ENCODE peak calls at places on chromosomes 6 and 20, in six cellular contexts. I is neuronal stem cell, J is thyroid gland, A is uterus, S is cardiac muscle cell, B is ascending aorta. P is an unnamed sample.

GRCh38 chr6:452301-453067 is 60.9 kb downstream of the IRF4 start:
- DNase-seq in I (no peak), J (no peak), A (no peak), S (no peak), B (no peak), P (no peak)

GRCh38 chr6:143457563-143458359 is 7.2 kb downstream of the PEX3 start:
- DNase-seq in I (no peak), J (no peak), A (no peak), S (peak), B (no peak), P (no peak)

GRCh38 chr20:23832775-23833508 is 6.4 kb upstream of the CST2 start:
- DNase-seq in I (no peak), J (no peak), A (no peak), S (no peak), B (no peak), P (no peak)

GRCh38 chr20:50357783-50358161 is 152.4 kb upstream of the PTPN1 start:
- DNase-seq in I (no peak), J (no peak), A (no peak), S (no peak), B (no peak), P (no peak)

GRCh38 chr20:46406986-46407670 is 713 bp upstream of the ELMO2 start:
- DNase-seq in I (no peak), J (peak), A (peak), S (peak), B (peak), P (peak)

GRCh38 chr6:12484519-12484918 is 194.4 kb downstream of the EDN1 start:
- DNase-seq in I (no peak), J (no peak), A (no peak), S (no peak), B (no peak), P (no peak)

GRCh38 chr6:13488896-13489237 is 1.5 kb upstream of the GFOD1 start:
- DNase-seq in I (no peak), J (peak), A (no peak), S (no peak), B (no peak), P (no peak)

GRCh38 chr6:117483645-117484016 is 1.2 kb downstream of the DCBLD1 start:
- DNase-seq in I (no peak), J (no peak), A (no peak), S (peak), B (no peak), P (no peak)

GRCh38 chr6:17700421-17701416 is 6.0 kb downstream of the NUP153 start:
- DNase-seq in I (no peak), J (no peak), A (no peak), S (no peak), B (no peak), P (no peak)

GRCh38 chr6:107712523-107713213 is 111.4 kb downstream of the SCML4 start:
- DNase-seq in I (no peak), J (no peak), A (no peak), S (peak), B (no peak), P (no peak)
- H3K4me3 ChIP-seq in I (no peak), J (no peak), A (peak), S (no peak), B (peak), P (peak)

DNA sequence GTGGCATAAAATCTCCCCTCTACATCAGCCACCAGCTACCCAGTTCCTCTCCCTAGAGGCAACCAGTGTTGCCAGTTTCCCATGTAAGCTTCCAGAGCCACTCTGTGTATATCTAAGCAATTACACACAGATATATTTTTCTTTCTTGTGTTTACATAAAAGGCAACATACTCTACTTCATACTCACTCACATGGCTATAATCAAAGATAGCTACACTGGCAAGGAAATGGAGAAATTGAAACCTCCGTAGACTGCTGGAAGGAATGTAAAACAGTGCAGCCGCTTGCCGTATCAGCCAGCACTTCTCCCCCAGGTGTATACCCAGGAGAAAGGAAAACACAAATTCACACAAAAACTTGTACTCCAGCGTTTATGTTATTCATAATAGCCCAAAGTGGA is 38.5 kb upstream of the NELFCD start:
- DNase-seq in I (no peak), J (no peak), A (no peak), S (no peak), B (no peak), P (no peak)
- H3K27ac ChIP-seq in I (no peak), J (no peak), A (no peak), S (no peak), B (no peak), P (no peak)

GRCh38 chr20:41038878-41039404 is 10.3 kb downstream of the TOP1 start:
- DNase-seq in I (no peak), J (no peak), A (no peak), S (no peak), B (no peak), P (no peak)
- H3K4me3 ChIP-seq in I (no peak), J (no peak), A (no peak), S (no peak), B (no peak), P (no peak)

DNA sequence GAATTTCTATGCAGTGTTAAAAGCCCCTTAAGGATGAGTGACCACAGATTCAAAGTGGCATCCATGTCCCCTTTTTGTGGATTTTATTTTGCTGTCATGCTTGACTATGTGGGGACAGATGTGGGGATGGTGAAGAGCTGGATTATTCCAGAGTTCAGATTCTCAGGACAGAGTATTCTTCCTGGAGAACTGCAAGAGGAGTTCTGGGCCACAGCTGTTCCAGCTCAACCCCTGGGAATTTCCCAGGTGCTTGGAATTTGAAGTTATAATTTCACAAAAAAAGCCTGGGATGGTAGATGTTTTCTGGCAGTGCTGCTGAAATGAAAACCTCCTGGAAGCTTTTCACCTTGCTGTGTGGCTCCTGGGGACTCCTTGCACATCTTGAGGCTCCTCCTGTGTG is 671.8 kb upstream of the MARCKS start:
- DNase-seq in I (no peak), J (no peak), A (no peak), S (peak), B (no peak), P (no peak)
- H3K27ac ChIP-seq in I (no peak), J (no peak), A (no peak), S (no peak), B (no peak), P (no peak)

GRCh38 chr6:37513155-37513554 is 13.5 kb upstream of the CCDC167 start:
- DNase-seq in I (no peak), J (no peak), A (no peak), S (no peak), B (no peak), P (no peak)

GRCh38 chr6:37514377-37514776 is 14.7 kb upstream of the CCDC167 start:
- DNase-seq in I (no peak), J (no peak), A (no peak), S (no peak), B (no peak), P (no peak)

GRCh38 chr6:37513576-37513975 is 13.9 kb upstream of the CCDC167 start:
- DNase-seq in I (no peak), J (no peak), A (no peak), S (no peak), B (no peak), P (no peak)

GRCh38 chr6:37512400-37512958 is 12.8 kb upstream of the CCDC167 start:
- DNase-seq in I (no peak), J (no peak), A (no peak), S (no peak), B (no peak), P (no peak)

GRCh38 chr6:37511910-37512399 is 12.3 kb upstream of the CCDC167 start:
- DNase-seq in I (no peak), J (no peak), A (no peak), S (no peak), B (no peak), P (no peak)
- H3K4me3 ChIP-seq in I (no peak), J (no peak), A (no peak), S (no peak), B (no peak), P (no peak)

GRCh38 chr20:17797579-17797978 is 97.8 kb downstream of the BANF2 start:
- DNase-seq in I (no peak), J (no peak), A (no peak), S (no peak), B (no peak), P (no peak)

GRCh38 chr20:17798601-17799000 is 98.8 kb downstream of the BANF2 start:
- DNase-seq in I (no peak), J (peak), A (no peak), S (no peak), B (no peak), P (no peak)

GRCh38 chr20:17796096-17796563 is 96.4 kb downstream of the BANF2 start:
- DNase-seq in I (no peak), J (peak), A (peak), S (peak), B (peak), P (peak)

GRCh38 chr20:17795449-17796095 is 95.8 kb downstream of the BANF2 start:
- DNase-seq in I (no peak), J (no peak), A (no peak), S (peak), B (no peak), P (no peak)

DNA sequence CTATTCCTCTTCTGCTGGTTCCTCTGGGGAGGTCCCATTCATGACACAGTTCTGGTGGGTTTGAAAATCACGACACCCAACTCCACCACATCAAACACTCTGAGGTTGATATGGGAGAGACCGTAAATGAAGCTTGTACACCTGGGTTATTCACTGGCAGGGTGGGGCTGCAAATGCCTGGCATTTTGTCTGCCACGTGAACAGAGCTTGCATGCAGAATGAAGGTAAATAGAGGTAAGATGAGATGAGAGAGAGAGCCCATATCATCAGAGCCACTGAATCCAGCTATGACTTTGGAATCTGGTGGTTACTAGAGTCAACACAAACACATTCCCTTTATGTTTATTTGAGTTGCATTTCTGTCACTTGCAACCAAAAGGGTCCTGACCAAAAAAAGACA is 97.4 kb downstream of the BANF2 start:
- DNase-seq in I (no peak), J (no peak), A (no peak), S (no peak), B (no peak), P (no peak)
- H3K27ac ChIP-seq in I (no peak), J (no peak), A (peak), S (no peak), B (no peak), P (no peak)

GRCh38 chr6:90384720-90385119 is 88.1 kb upstream of the BACH2 start:
- DNase-seq in I (no peak), J (no peak), A (no peak), S (no peak), B (no peak), P (no peak)
- H3K4me3 ChIP-seq in I (no peak), J (no peak), A (no peak), S (no peak), B (peak), P (no peak)

P was measured in lower lobe of right lung.